ENCODE peak calls at places on chromosomes 5 and 9, in nine cellular contexts. R is nephron progenitor cell, E is neural progenitor cell, P is AG10803, C is suprapubic skin, D is tibial nerve, A is brain microvascular endothelial cell, X is astrocyte, K is left lung. O is an unnamed sample.
A peak's percentile ranks its signal among the peaks of the same experiment; 100 is the strongest.

GRCh38 chr5:141533897-141534296 is 45.0 kb downstream of the PCDHGC5 start:
- DNase-seq in A (no peak), R (no peak), X (no peak), D (no peak), P (no peak), C (no peak), E (no peak), K (no peak), O (no peak)

GRCh38 chr9:101628173-101628572 is 33.4 kb upstream of the PPP3R2 start:
- DNase-seq in D (no peak), K (no peak), X (no peak), P (peak; percentile 6), A (peak; percentile 20), R (peak; percentile 15), C (no peak), E (no peak), O (no peak)

GRCh38 chr5:6766558-6767191 is 53.4 kb downstream of the TENT4A start:
- DNase-seq in C (peak; percentile 90), P (peak; percentile 83), E (no peak), X (peak; percentile 52), K (peak; percentile 95), A (peak; percentile 30), R (no peak), D (peak; percentile 54), O (peak; percentile 63)

GRCh38 chr9:3746296-3747275 is 220.8 kb upstream of the RFX3 start:
- DNase-seq in A (peak; percentile 46), R (no peak), D (no peak), P (peak; percentile 87), K (no peak), X (peak; percentile 93), E (no peak), C (no peak), O (peak; percentile 82)

GRCh38 chr5:38922199-38922598 is 76.4 kb downstream of the OSMR start:
- DNase-seq in R (peak; percentile 67), D (peak; percentile 27), C (no peak), X (peak; percentile 26), A (peak; percentile 38), K (no peak), E (peak; percentile 66), P (peak; percentile 34), O (peak; percentile 33)

GRCh38 chr9:12882430-12882829 is 107.6 kb downstream of the LURAP1L start:
- DNase-seq in E (no peak), P (peak; percentile 96), X (peak; percentile 77), D (no peak), K (no peak), C (no peak), R (no peak), A (peak; percentile 30), O (peak; percentile 11)

GRCh38 chr9:75376855-75377254 is 288.5 kb downstream of the OSTF1 start:
- DNase-seq in D (no peak), A (no peak), P (no peak), K (no peak), C (no peak), X (no peak), E (no peak), R (no peak), O (no peak)

GRCh38 chr5:133032852-133033742 is 6.7 kb upstream of the ZCCHC10 start:
- DNase-seq in C (no peak), D (no peak), R (no peak), P (peak; percentile 15), E (no peak), K (no peak), X (peak; percentile 20), A (no peak), O (no peak)

GRCh38 chr9:126043691-126044090 is 282.9 kb upstream of the MVB12B start:
- DNase-seq in D (no peak), C (no peak), R (no peak), A (no peak), E (peak; percentile 34), P (peak; percentile 6), X (peak; percentile 14), K (no peak), O (no peak)

GRCh38 chr9:105026451-105026850 is 98.5 kb upstream of the ABCA1 start:
- DNase-seq in P (peak; percentile 40), E (no peak), R (no peak), X (peak; percentile 73), C (no peak), D (no peak), K (no peak), A (peak; percentile 74), O (peak; percentile 51)

GRCh38 chr9:35996358-35996970 is 38.5 kb upstream of the OR2S2 start:
- DNase-seq in P (peak; percentile 61), K (no peak), X (peak; percentile 61), E (no peak), R (no peak), C (no peak), D (no peak), A (peak; percentile 47), O (peak; percentile 59)

GRCh38 chr5:160843240-160843639 is 8.8 kb downstream of the ATP10B start:
- DNase-seq in R (no peak), C (no peak), K (no peak), P (no peak), E (no peak), X (no peak), D (no peak), A (no peak), O (no peak)

GRCh38 chr9:93522736-93523135 is 53.6 kb upstream of the PHF2 start:
- DNase-seq in E (no peak), X (no peak), C (no peak), D (no peak), P (no peak), R (no peak), A (no peak), K (no peak), O (no peak)

GRCh38 chr9:93520523-93520922 is 55.9 kb upstream of the PHF2 start:
- DNase-seq in R (no peak), E (no peak), P (peak; percentile 5), K (no peak), D (no peak), X (no peak), A (no peak), C (no peak), O (no peak)

GRCh38 chr9:93525476-93525875 is 50.9 kb upstream of the PHF2 start:
- DNase-seq in C (no peak), R (no peak), P (no peak), E (peak; percentile 7), D (no peak), K (no peak), A (peak; percentile 41), X (peak; percentile 20), O (no peak)

DNA sequence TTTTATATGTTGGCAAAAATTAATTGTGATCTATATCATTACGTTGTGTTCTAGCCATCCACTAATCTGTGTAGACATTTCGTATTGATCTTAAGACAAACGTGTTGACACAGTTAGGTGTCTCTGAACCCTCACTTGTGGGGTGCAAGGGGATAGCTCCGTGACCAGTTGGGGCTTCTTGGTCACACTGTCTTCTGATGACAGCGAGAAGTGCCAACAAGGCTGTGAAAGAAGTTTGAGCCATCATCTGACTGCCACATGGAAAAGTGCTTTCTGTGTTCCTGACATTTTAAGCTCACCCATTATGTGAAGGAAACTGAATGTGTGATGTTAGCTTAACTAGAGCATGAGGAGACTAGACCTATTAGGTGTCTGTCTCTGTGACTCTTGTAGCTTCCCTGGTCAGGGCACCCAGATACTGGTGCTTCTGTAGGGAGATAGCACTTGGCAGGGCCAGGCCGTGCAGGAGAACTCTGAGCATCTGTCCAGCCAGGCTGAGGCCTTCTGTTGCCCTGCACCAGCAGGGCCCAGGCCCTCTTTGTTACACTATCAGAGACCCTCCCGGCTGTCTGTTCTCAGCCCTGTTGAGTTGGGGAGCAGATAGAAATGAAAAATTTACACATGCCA is 52.8 kb upstream of the PHF2 start:
- DNase-seq in A (no peak), E (no peak), R (no peak), X (no peak), C (no peak), P (no peak), D (no peak), K (no peak), O (no peak)
- TF ChIP-seq CTCF in A (no peak), E (no peak), R (no peak), X (no peak), C (no peak), P (no peak), D (no peak), K (no peak), O (no peak)

DNA sequence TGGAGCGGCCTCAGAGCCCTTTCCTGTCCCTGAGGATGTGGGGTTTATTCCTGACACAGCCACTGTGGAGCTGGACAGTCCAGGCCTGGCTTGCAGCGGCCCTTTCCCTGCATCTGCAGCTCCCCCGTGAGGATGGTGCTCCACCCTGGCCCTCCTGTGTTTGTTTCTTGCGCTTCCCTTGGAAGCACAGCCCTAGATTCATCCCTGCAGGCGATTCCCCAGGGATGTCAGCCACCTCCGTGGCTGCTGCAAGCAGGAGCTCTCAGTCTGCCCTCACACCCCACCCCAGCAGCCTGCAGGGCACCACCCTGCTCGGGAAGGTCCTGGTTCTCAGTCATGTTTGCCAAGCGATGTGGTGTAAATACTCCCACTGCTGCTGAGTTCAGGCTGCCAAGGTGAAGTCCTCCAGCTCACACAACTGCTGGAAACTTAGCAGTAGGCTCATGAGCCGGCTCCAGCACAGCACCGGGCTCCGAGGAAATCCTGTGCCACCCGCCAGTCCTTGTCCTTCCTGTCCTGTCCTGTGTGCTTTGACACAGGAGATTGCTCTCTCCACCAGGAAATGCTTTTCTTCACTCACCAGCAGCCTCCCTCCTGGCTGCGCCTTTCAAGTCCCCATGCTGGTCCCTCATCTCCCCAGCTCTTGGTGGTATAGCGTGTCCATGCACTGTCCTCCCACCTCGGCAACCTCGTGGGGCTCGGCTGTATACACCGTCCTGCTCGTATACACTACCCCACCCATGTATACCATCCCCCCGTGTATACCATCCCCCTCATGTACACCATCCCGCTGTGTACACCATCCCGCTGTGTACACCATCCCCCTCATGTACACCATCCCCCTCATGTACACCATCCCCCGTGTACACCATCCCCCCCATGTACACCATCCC is 16.2 kb downstream of the ROPN1L start:
- DNase-seq in R (peak; percentile 27), P (peak; percentile 23), K (no peak), C (peak; percentile 54), A (no peak), D (no peak), E (peak; percentile 49), X (no peak), O (no peak)
- TF ChIP-seq CTCF in R (no peak), P (peak; percentile 13), K (no peak), C (no peak), A (peak; percentile 35), D (no peak), E (peak; percentile 29), X (no peak), O (peak; percentile 17)

DNA sequence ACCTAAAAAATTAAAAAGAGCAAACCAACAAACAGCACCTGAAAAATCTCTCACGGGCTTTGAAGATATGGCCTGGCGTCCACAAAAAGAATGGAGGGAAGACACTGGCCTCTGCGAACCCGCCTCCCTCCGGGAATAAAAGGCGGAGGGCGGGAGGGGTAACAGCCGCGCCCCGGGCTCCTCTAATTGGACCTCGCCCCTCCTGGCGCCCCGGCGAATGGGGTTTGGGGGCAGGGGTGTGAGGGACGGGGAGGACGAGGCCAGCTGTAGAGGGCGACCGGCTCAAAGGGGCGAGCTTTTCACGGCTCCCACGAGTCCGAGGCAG is 753 bp downstream of the FANCC start:
- DNase-seq in P (peak; percentile 45), X (peak; percentile 51), R (peak; percentile 76), C (peak; percentile 81), E (peak; percentile 96), A (peak; percentile 16), D (no peak), K (peak; percentile 90), O (peak; percentile 41)
- TF ChIP-seq CTCF in P (no peak), X (no peak), R (no peak), C (no peak), E (no peak), A (peak; percentile 20), D (no peak), K (no peak), O (peak; percentile 23)

DNA sequence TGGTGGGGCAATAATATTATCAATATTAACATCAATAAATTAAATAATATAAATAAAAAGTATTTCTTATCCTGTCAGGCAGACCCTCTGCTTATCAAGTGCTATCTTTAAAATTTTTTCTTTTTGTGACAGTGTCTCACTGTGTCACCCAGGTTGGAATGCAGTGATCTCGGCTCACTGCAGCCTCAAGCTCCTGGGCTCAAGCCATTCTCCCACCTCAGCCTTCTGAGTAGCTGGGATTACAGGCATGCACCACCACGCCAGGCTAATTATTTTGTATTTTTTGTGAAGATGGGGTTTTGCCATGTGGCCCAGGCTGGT is 53.2 kb downstream of the NDST1 start:
- DNase-seq in K (no peak), C (no peak), P (no peak), D (no peak), A (no peak), E (no peak), R (no peak), X (no peak), O (no peak)
- TF ChIP-seq CTCF in K (no peak), C (no peak), P (no peak), D (no peak), A (no peak), E (no peak), R (no peak), X (no peak), O (peak; percentile 57)